ENCODE peak calls at places on chromosomes 3 and 15, in seven cellular contexts. J, T, F, W, N, Y and R are unnamed samples.

GRCh38 chr3:28504945-28505344 is 156.3 kb upstream of the AZI2 start:
- DNase-seq in J (no peak), T (no peak), F (no peak), W (no peak), N (no peak), Y (no peak), R (no peak)

GRCh38 chr15:29102911-29103824 is 166.5 kb downstream of the NSMCE3 start:
- DNase-seq in J (peak), T (no peak), F (no peak), W (no peak), N (no peak), Y (no peak), R (peak)

GRCh38 chr3:47961815-47962606 is 54.2 kb downstream of the MAP4 start:
- DNase-seq in J (no peak), T (no peak), F (no peak), W (no peak), N (no peak), Y (no peak), R (no peak)

GRCh38 chr3:192884831-192885356 is 32.8 kb downstream of the MB21D2 start:
- DNase-seq in J (no peak), T (no peak), F (no peak), W (no peak), N (peak), Y (no peak), R (no peak)

GRCh38 chr15:72307036-72307435 is 12.9 kb downstream of the CELF6 start:
- DNase-seq in J (no peak), T (peak), F (peak), W (no peak), N (no peak), Y (no peak), R (no peak)

GRCh38 chr15:52208306-52208946 is 17.2 kb upstream of the GNB5 start:
- DNase-seq in J (peak), T (peak), F (peak), W (peak), N (peak), Y (peak), R (peak)

GRCh38 chr3:58161435-58162398 is 49.1 kb downstream of the DNASE1L3 start:
- DNase-seq in J (peak), T (no peak), F (peak), W (peak), N (peak), Y (peak), R (peak)

GRCh38 chr15:34336947-34337556 is 529 bp downstream of the SLC12A6 start:
- DNase-seq in J (no peak), T (no peak), F (peak), W (peak), N (no peak), Y (no peak), R (peak)

GRCh38 chr3:18772699-18773305 is 347.7 kb upstream of the SATB1 start:
- DNase-seq in J (no peak), T (no peak), F (no peak), W (no peak), N (no peak), Y (no peak), R (no peak)

GRCh38 chr15:90677807-90678790 is 39.0 kb upstream of the BLM start:
- DNase-seq in J (no peak), T (no peak), F (no peak), W (peak), N (peak), Y (no peak), R (no peak)

GRCh38 chr3:194101592-194102432 is 34.1 kb upstream of the HES1 start:
- DNase-seq in J (no peak), T (peak), F (peak), W (peak), N (no peak), Y (no peak), R (no peak)

GRCh38 chr3:194098872-194099183 is 37.1 kb upstream of the HES1 start:
- DNase-seq in J (no peak), T (no peak), F (no peak), W (no peak), N (no peak), Y (no peak), R (no peak)

GRCh38 chr3:194102436-194102835 is 33.5 kb upstream of the HES1 start:
- DNase-seq in J (no peak), T (peak), F (no peak), W (no peak), N (no peak), Y (no peak), R (no peak)

GRCh38 chr3:194099215-194099614 is 36.7 kb upstream of the HES1 start:
- DNase-seq in J (no peak), T (no peak), F (no peak), W (no peak), N (no peak), Y (no peak), R (no peak)

DNA sequence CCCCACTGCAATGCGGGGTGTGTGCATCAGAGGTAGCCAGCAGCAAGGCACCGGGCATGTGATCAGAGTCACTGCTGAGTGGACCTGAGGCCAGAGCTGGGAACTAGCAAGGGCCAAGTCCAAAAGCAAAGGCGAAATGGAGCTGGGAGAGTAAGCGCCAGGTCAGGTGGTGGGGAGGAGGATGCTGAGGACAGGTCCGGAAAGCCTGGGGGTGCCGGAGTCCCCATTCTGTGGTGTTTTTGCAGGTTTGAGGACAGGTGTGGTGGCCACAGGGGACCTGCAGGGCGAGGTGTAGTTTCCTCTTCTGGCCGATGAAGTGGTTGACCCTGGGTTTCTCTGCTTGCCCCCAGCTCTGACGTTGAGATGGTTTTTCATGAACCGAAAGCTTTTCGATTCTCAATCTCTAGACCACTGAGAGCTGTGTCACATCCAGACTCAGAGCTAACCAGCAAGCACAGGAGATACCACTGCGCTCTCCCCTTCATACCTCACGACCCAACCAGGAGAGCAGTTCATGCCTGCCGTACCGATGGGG is 35.0 kb upstream of the HES1 start:
- DNase-seq in J (no peak), T (peak), F (peak), W (peak), N (no peak), Y (no peak), R (no peak)
- H3K27ac ChIP-seq in J (no peak), T (peak), F (peak), W (no peak), N (no peak), Y (no peak), R (no peak)

GRCh38 chr3:146511402-146512134 is 32.8 kb downstream of the PLSCR1 start:
- DNase-seq in J (no peak), T (no peak), F (no peak), W (no peak), N (no peak), Y (no peak), R (no peak)
- TF ChIP-seq POLR2A in J (no peak), T (no peak), F (no peak), W (peak), N (no peak), Y (no peak), R (no peak)

DNA sequence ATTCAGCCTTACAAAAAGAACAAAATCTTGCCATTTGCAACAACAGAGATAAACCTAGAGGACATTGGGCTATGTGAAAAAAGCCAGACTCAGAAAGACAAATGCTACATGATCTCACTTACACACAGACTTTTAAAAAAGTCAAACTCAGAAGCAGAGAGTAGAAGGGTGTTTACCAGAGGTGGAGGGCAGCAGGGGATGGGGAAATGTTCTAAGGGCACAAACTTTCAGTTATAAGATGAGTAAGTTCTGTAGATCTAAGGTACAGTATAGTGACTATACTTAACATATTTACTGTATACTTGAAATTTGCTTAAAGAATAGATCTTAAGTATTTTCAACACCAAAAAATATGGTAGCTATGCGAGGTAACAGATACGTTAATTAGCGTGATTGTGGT is 3.0 kb downstream of the MYEF2 start:
- DNase-seq in J (no peak), T (no peak), F (no peak), W (no peak), N (no peak), Y (no peak), R (no peak)
- H3K4me3 ChIP-seq in J (no peak), T (no peak), F (no peak), W (no peak), N (no peak), Y (no peak), R (no peak)

GRCh38 chr3:39385456-39386098 is 2.4 kb downstream of the SLC25A38 start:
- DNase-seq in J (no peak), T (no peak), F (no peak), W (no peak), N (no peak), Y (no peak), R (no peak)
- H3K27ac ChIP-seq in J (no peak), T (peak), F (no peak), W (peak), N (no peak), Y (no peak), R (no peak)

GRCh38 chr3:59473580-59473979 is 423.8 kb upstream of the CFAP20DC start:
- DNase-seq in J (no peak), T (no peak), F (no peak), W (no peak), N (no peak), Y (no peak), R (no peak)
- TF ChIP-seq POLR2A in J (no peak), T (no peak), F (no peak), W (no peak), N (no peak), Y (no peak), R (no peak)

DNA sequence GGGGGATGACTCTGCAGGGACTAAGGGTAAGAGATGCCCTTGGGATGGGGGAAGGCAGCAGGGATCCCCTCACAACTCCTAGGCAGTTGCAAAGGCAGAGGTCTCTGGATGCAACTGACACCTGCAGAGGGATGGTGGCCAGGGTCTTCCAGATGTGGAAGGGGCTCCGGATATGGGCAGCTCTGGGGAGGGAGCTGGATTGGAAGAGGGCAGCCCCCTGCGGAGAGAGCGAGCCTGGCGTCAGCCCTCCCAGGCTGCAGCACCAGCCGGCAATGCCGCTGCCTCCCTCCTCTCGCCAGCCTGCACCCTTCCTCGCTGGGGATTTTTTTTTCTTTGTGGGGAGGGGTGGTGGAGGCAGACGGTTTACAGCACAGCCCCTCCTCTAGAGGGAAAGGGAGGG is 1.7 kb downstream of the INSYN1 start:
- DNase-seq in J (no peak), T (no peak), F (no peak), W (no peak), N (no peak), Y (no peak), R (no peak)
- H3K4me3 ChIP-seq in J (peak), T (no peak), F (no peak), W (peak), N (no peak), Y (peak), R (no peak)

GRCh38 chr3:177295116-177295515 is 97.8 kb upstream of the TBL1XR1 start:
- DNase-seq in J (no peak), T (no peak), F (peak), W (peak), N (no peak), Y (no peak), R (no peak)
- H3K27ac ChIP-seq in J (peak), T (no peak), F (peak), W (peak), N (no peak), Y (no peak), R (no peak)